ENCODE peak calls at places on chromosomes 5 and 9, in five cellular contexts. J is MCF 10A; Y is CD4-positive, alpha-beta T cell; B is GM13977; V is AG09319. E is an unnamed sample.

GRCh38 chr9:21060919-21061561 is 16.7 kb downstream of the IFNB1 start:
- DNase-seq in V (peak), J (no peak), Y (no peak), B (no peak), E (no peak)

GRCh38 chr5:125609011-125609410 is 814.2 kb upstream of the GRAMD2B start:
- DNase-seq in V (no peak), J (no peak), Y (no peak), B (no peak), E (no peak)

GRCh38 chr5:11496127-11496719 is 408.0 kb downstream of the CTNND2 start:
- DNase-seq in B (no peak), J (no peak), Y (no peak), V (no peak), E (no peak)

GRCh38 chr9:117211280-117211679 is 203.6 kb downstream of the ASTN2 start:
- DNase-seq in B (no peak), Y (no peak), V (no peak), J (no peak), E (no peak)

GRCh38 chr5:31114817-31115216 is 78.7 kb upstream of the CDH6 start:
- DNase-seq in V (no peak), Y (no peak), B (no peak), J (no peak), E (no peak)

GRCh38 chr9:123121457-123121856 is 88.0 kb downstream of the GPR21 start:
- DNase-seq in B (no peak), Y (no peak), V (no peak), J (no peak), E (no peak)

GRCh38 chr5:149940941-149941644 is 3.5 kb downstream of the PDE6A start:
- DNase-seq in V (no peak), B (no peak), J (peak), Y (no peak), E (no peak)

GRCh38 chr9:77708416-77708815 is 60.3 kb upstream of the GNA14 start:
- DNase-seq in Y (no peak), J (no peak), B (no peak), V (no peak), E (no peak)

GRCh38 chr9:93598647-93599241 is 22.4 kb downstream of the PHF2 start:
- DNase-seq in V (no peak), J (no peak), B (no peak), Y (no peak), E (no peak)

GRCh38 chr5:172395483-172395882 is 58.8 kb downstream of the SH3PXD2B start:
- DNase-seq in J (no peak), Y (no peak), V (no peak), B (no peak), E (no peak)

GRCh38 chr5:135230326-135230925 is 168.6 kb downstream of the MACROH2A1 start:
- DNase-seq in V (no peak), B (no peak), Y (no peak), J (peak), E (no peak)

GRCh38 chr9:124863371-124863831 is 1.5 kb downstream of the ARPC5L start:
- DNase-seq in Y (no peak), J (peak), B (no peak), V (no peak), E (no peak)

GRCh38 chr5:76074487-76074886 is 8.7 kb upstream of the SV2C start:
- DNase-seq in V (no peak), B (peak), Y (no peak), J (peak), E (peak)

GRCh38 chr5:74127377-74128338 is 501.7 kb downstream of the ARHGEF28 start:
- DNase-seq in J (peak), V (no peak), Y (no peak), B (no peak), E (no peak)

GRCh38 chr9:98916660-98917059 is 27.0 kb upstream of the COL15A1 start:
- DNase-seq in V (no peak), Y (no peak), B (no peak), J (no peak), E (no peak)

GRCh38 chr9:81646337-81646736 is 43.0 kb downstream of the TLE1 start:
- DNase-seq in J (no peak), Y (no peak), B (no peak), V (no peak), E (no peak)

GRCh38 chr9:85716031-85716877 is 25.5 kb downstream of the AGTPBP1 start:
- DNase-seq in Y (no peak), J (peak), B (peak), V (no peak), E (peak)

GRCh38 chr5:171721469-171721868 is 64.1 kb upstream of the SMIM23 start:
- DNase-seq in B (no peak), Y (no peak), J (no peak), V (no peak), E (no peak)

GRCh38 chr9:78030553-78031270 is 899 bp downstream of the GNAQ start:
- DNase-seq in J (peak), B (peak), Y (peak), V (no peak), E (peak)

GRCh38 chr5:158695595-158696330 is 404.0 kb downstream of the EBF1 start:
- DNase-seq in B (peak), J (peak), Y (peak), V (peak), E (peak)

DNA sequence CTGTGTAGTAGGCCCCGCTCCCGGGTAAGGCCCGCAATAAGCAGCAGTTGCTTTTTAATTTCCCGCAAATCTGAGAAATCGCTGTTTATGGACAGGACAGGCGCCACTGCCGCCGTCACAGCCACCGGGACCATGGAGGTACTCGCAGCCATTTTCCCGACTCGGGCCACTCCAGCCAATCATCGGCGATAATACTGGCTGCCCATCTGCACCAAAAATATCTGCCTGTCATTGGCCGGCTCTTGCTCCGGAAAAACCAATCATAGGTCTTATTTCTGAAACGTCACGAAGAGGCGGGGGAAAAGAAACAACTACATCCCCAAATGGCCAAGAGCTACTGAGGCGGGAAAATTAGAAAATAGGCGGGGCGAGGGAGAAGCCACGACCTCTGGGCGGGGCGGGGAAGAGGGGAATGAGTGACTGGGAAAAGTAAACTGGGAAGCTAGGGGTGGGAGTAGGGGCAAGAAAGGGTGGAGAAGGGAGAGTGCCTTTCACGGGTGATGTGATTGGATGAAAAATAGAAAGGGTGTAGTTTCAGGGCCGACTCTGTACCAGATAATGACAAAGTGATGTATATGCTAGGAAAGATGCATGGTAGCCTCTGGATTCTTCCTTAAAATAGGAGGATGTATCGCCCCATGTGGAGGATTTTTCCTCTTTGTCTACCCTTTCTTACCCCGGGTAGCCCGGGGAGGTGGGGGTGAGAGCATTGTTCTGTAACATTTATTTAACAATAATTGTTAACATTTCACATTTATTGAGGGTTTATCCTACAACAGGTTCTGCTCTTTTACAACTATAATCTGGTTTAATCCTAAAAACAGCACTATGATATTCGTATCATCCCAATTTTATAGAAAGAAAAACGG is at the start of gene CDC23:
- DNase-seq in B (peak), Y (peak), V (peak), J (peak), E (peak)
- TF ChIP-seq CTCF in B (no peak), Y (no peak), V (no peak), J (no peak), E (no peak)

DNA sequence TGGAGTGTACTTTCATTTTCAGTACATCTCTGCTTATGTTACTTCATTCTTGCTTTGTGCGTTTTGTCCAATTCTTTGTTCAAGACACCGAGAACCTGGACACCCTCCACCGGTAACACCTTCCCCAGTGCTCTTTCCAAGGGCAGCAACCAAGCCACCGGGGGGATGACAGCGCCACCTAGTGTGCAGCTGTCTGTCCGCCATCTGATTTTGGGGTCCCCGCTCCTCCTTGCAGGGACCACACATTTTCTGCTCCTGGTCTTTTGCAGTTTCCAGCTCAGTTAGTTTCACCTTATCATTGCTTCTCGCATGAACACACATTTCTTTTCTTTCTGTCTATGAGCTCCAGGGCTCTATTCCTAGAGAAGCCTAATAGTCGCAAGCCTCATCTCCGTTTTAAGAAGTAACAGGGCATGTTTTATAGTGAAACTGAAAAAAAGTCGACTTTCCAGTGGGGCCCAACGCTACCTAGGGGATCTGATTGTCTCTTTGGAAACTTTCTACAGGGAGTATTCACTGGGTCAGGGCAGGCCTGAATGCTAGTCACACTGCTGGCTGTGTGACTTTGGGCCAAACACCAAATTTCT is 152.1 kb downstream of the FSTL4 start:
- DNase-seq in J (peak), V (no peak), B (peak), Y (no peak), E (peak)
- TF ChIP-seq CTCF in J (peak), V (peak), B (peak), Y (peak), E (peak)

DNA sequence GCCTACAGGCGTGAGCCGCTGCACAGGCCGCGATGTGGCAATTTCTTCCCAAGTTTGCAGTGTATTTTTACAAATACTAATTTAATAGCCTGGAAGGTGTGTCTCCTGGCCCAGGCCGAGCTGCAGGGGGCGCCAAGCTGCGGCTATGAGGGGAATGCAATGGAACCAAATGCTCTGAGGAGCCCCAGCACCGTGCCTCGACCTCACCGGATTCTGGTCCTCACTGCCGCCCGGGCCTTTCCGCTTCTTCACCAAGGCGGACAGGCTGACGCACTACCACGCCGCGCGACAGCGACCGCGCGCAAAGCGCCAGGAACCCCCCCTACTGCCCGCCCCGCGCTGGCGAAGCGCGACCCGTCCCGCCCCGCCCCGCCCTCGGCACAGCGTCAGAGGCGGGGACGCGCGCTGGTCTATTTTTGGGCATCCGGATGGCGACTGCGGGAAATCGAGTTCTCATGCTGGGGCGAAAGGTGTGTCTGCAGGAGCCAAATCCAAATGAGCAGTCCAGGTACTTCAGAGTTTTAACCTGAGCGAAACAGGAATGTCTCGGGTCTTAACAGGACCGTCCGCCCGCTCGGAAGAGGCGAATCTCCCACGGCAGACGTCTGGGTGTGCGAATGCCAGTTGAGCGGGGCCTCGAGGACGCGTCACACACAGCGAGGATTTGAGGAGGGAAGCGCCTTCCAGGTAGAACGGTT is 31.7 kb upstream of the PRXL2C start:
- DNase-seq in V (peak), Y (peak), B (peak), J (no peak), E (peak)
- TF ChIP-seq CTCF in V (peak), Y (peak), B (no peak), J (no peak), E (no peak)

GRCh38 chr5:103834216-103834615 is 271.6 kb upstream of the NUDT12 start:
- DNase-seq in V (no peak), Y (no peak), B (no peak), J (no peak), E (no peak)

GRCh38 chr5:103827976-103828375 is 265.4 kb upstream of the NUDT12 start:
- DNase-seq in V (no peak), B (no peak), J (no peak), Y (no peak), E (no peak)

DNA sequence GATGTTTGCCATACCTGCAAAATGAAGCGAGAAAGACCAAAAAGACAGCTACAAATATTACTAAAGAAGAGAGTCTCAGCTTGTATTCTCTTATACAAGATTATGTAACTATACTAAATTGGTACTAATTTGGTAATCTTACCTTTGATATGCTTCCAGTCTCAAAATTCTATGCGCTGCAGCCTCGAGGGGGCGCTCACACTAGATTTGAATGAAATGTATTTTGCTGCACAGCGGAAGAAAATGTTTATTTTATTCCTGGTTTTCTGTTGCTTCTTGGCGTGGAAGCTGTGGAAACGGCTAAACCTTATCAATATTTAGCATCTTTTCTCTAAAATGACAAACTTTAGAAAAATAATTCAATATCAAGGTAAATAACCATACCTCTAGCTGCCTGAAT is 267.0 kb upstream of the NUDT12 start:
- DNase-seq in V (no peak), Y (no peak), B (peak), J (peak), E (no peak)
- TF ChIP-seq CTCF in V (no peak), Y (no peak), B (peak), J (peak), E (peak)

GRCh38 chr5:175098301-175098700 is 345.7 kb downstream of the DRD1 start:
- DNase-seq in J (no peak), Y (no peak), B (no peak), V (no peak), E (no peak)
- TF ChIP-seq CTCF in J (no peak), Y (no peak), B (no peak), V (no peak), E (no peak)

GRCh38 chr5:59346987-59347386 is 546.5 kb downstream of the PDE4D start:
- DNase-seq in V (no peak), Y (no peak), J (no peak), B (no peak), E (no peak)

GRCh38 chr5:59346514-59346913 is 547.0 kb downstream of the PDE4D start:
- DNase-seq in V (no peak), J (no peak), B (no peak), Y (no peak), E (no peak)

GRCh38 chr5:59351076-59351794 is 542.3 kb downstream of the PDE4D start:
- DNase-seq in Y (no peak), V (no peak), J (peak), B (no peak), E (no peak)

DNA sequence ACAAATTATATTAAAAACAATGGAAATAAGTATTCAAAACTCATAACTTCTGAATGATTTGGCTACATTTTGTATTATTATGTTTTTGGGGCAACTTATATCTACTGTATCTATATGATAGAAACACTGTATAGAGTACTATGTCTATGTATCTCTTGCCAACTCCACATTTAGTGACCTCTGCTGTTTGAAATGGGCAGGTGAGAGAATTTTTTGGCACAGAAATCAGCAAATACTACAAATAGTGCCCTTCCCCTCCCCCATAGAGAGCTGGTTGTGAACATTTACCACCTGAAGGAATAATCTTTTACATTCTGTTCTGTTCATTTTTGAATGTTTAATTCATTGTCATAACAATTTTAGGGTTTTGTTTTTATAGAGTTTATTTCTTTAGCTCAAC is 545.3 kb downstream of the PDE4D start:
- DNase-seq in B (no peak), Y (no peak), J (peak), V (no peak), E (no peak)
- TF ChIP-seq CTCF in B (no peak), Y (no peak), J (peak), V (no peak), E (no peak)

GRCh38 chr5:87400305-87400899 is 12.3 kb downstream of the CCNH start:
- DNase-seq in B (peak), V (no peak), J (peak), Y (no peak), E (peak)
- TF ChIP-seq CTCF in B (peak), V (peak), J (peak), Y (peak), E (peak)

DNA sequence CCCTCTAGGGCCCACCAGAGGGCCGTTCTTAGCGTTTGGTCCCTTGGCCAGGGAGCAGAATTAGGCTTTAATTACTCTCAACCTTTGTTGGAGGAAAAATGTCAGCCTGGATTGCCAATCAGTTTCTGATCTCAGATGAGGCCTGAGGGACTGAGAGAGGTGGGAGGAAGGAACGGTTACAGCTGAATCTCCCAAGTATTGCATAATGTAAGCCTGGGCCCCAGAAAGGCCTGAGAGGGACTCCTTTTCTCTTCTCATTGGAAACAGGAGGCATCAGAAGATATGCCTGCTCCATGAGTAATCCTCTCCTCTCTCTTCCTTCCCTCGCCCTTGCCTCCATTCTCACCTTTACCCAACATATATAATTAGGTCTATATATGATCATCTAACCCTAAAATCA is 105.7 kb downstream of the INSYN2B start:
- DNase-seq in B (no peak), J (peak), V (no peak), Y (no peak), E (no peak)
- TF ChIP-seq CTCF in B (no peak), J (no peak), V (no peak), Y (no peak), E (no peak)

GRCh38 chr5:180296778-180297177 is 4.9 kb upstream of the MAPK9 start:
- DNase-seq in Y (no peak), J (no peak), B (no peak), V (no peak), E (no peak)
- TF ChIP-seq CTCF in Y (no peak), J (no peak), B (no peak), V (no peak), E (no peak)

GRCh38 chr9:114263853-114264510 is 58.9 kb upstream of the ORM1 start:
- DNase-seq in Y (no peak), B (no peak), V (no peak), J (no peak), E (no peak)
- TF ChIP-seq CTCF in Y (no peak), B (peak), V (peak), J (no peak), E (peak)

E was measured in GM10248.